ENCODE peak calls at places on chromosome 19, in ten cellular contexts. D, F, I, M, B, T, L, N, Z and R are unnamed samples.

GRCh38 chr19:39969681-39970423 is 1.1 kb upstream of the PSMC4 start:
- DNase-seq in D (no peak), F (no peak), I (no peak), M (peak; percentile 44), B (peak; percentile 7), T (no peak), L (no peak), N (no peak), Z (no peak), R (no peak)

GRCh38 chr19:8096071-8096470 is 43.5 kb downstream of the CCL25 start:
- DNase-seq in D (no peak), F (no peak), I (no peak), M (no peak), B (no peak), T (no peak), L (no peak), N (no peak), Z (no peak), R (no peak)

GRCh38 chr19:45113628-45114027 is 20.6 kb downstream of the PPP1R37 start:
- DNase-seq in D (no peak), F (no peak), I (no peak), M (no peak), B (no peak), T (no peak), L (no peak), N (no peak), Z (no peak), R (no peak)

GRCh38 chr19:18718846-18719458 is 35.5 kb downstream of the CRTC1 start:
- DNase-seq in D (no peak), F (no peak), I (no peak), M (no peak), B (no peak), T (no peak), L (no peak), N (no peak), Z (no peak), R (no peak)

GRCh38 chr19:3367572-3368440 is 1.4 kb downstream of the NFIC start:
- DNase-seq in D (no peak), F (no peak), I (no peak), M (no peak), B (no peak), T (no peak), L (no peak), N (no peak), Z (no peak), R (no peak)

GRCh38 chr19:35045667-35046300 is 4.3 kb downstream of the HPN start:
- DNase-seq in D (peak; percentile 39), F (no peak), I (peak; percentile 26), M (peak; percentile 64), B (no peak), T (peak; percentile 24), L (peak; percentile 81), N (peak; percentile 42), Z (no peak), R (no peak)

GRCh38 chr19:30480097-30480496 is 107.9 kb downstream of the ZNF536 start:
- DNase-seq in D (no peak), F (no peak), I (no peak), M (no peak), B (no peak), T (no peak), L (no peak), N (no peak), Z (no peak), R (no peak)

GRCh38 chr19:35008891-35009341 is 8.8 kb downstream of the GRAMD1A start:
- DNase-seq in D (no peak), F (no peak), I (no peak), M (no peak), B (no peak), T (no peak), L (no peak), N (no peak), Z (no peak), R (no peak)

GRCh38 chr19:12668937-12669271 is 2.3 kb downstream of the WDR83 start:
- DNase-seq in D (peak; percentile 41), F (no peak), I (peak; percentile 55), M (peak; percentile 57), B (peak; percentile 72), T (no peak), L (peak; percentile 50), N (peak; percentile 59), Z (peak; percentile 35), R (peak; percentile 54)

GRCh38 chr19:35559281-35559659 is 4.2 kb downstream of the ATP4A start:
- DNase-seq in D (no peak), F (no peak), I (no peak), M (no peak), B (no peak), T (no peak), L (no peak), N (no peak), Z (no peak), R (no peak)

GRCh38 chr19:50496189-50497029 is 14.6 kb downstream of the JOSD2 start:
- DNase-seq in D (no peak), F (no peak), I (no peak), M (no peak), B (no peak), T (no peak), L (peak; percentile 67), N (peak; percentile 49), Z (no peak), R (no peak)

GRCh38 chr19:7417671-7418324 is 69.1 kb downstream of the ARHGEF18 start:
- DNase-seq in D (no peak), F (no peak), I (no peak), M (no peak), B (no peak), T (no peak), L (no peak), N (no peak), Z (no peak), R (peak; percentile 57)

GRCh38 chr19:15265849-15266248 is 33.6 kb upstream of the EPHX3 start:
- DNase-seq in D (no peak), F (no peak), I (peak; percentile 99), M (no peak), B (no peak), T (peak; percentile 97), L (no peak), N (peak; percentile 99), Z (peak; percentile 84), R (peak; percentile 92)

GRCh38 chr19:16593181-16593580 is 21.0 kb upstream of the SLC35E1 start:
- DNase-seq in D (peak; percentile 87), F (no peak), I (no peak), M (no peak), B (no peak), T (no peak), L (no peak), N (no peak), Z (no peak), R (no peak)

DNA sequence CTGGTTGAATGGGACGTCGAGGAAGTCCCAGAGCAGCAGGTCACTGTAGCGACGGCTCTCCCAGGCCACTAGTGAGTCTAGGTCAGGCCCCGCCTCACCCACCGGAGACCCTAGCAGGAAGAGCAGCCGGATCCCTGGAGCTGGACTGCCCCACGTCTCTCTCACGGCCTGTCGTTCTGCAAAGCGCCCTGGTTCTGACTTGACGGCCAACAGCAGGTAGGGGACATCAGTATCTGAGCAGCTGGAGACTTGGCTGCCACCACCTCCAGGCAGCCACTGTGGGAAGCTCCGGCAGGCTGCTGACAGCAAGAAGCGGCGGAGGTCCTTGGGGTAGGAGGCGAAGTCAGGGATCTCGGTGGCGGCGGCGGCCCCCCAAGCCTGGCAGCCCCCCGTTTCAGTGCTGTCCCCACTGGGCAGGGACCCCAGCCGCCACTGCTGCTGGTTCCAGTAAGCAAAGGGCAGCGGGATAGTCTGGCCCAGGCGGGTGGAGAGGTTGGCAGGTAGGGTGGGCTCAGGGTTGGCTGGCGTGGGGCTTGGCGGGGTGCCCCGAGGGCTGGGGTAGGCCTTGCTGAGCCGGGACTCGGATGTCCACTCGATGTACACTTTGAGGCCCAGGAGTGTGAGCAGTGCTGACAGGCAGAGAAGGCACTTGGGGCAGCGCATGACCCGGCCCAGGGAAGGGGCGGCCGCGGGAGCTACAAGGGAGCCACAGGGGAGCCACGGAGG is 895 bp downstream of the B3GNT8 start:
- DNase-seq in D (no peak), F (no peak), I (no peak), M (no peak), B (no peak), T (no peak), L (no peak), N (no peak), Z (no peak), R (no peak)
- H3K27ac ChIP-seq in D (no peak overlapping the region), F (no peak overlapping the region), I (no peak overlapping the region), M (no peak overlapping the region), B (no peak overlapping the region), T (peak overlapping the region; percentile 62), L (no peak overlapping the region), N (peak overlapping the region; percentile 84), Z (no peak overlapping the region), R (no peak overlapping the region)

GRCh38 chr19:43905897-43906296 is 29.2 kb downstream of the ZNF45 start:
- DNase-seq in D (no peak), F (no peak), I (no peak), M (no peak), B (no peak), T (no peak), L (no peak), N (no peak), Z (no peak), R (no peak)
- H3K9me3 ChIP-seq in D (no peaks in the 10 kb centered on the region), F (peaks cover 23% of the 10 kb centered on the region), I (no peaks in the 10 kb centered on the region), M (no peaks in the 10 kb centered on the region), B (peaks cover 66% of the 10 kb centered on the region), T (no peaks in the 10 kb centered on the region), L (peaks cover 90% of the 10 kb centered on the region), N (no peaks in the 10 kb centered on the region), Z (peaks cover 46% of the 10 kb centered on the region), R (no peaks in the 10 kb centered on the region)

GRCh38 chr19:41186971-41187883 is 5.8 kb upstream of the CYP2S1 start:
- DNase-seq in D (no peak), F (no peak), I (no peak), M (no peak), B (no peak), T (no peak), L (no peak), N (no peak), Z (no peak), R (no peak)

GRCh38 chr19:41187884-41188279 is 5.1 kb upstream of the CYP2S1 start:
- DNase-seq in D (no peak), F (no peak), I (no peak), M (no peak), B (no peak), T (no peak), L (no peak), N (no peak), Z (no peak), R (no peak)

GRCh38 chr19:41192574-41193419 is at the start of gene CYP2S1:
- DNase-seq in D (no peak), F (no peak), I (peak; percentile 14), M (no peak), B (no peak), T (no peak), L (peak; percentile 77), N (peak; percentile 11), Z (no peak), R (no peak)

GRCh38 chr19:41193420-41194156 is 569 bp downstream of the CYP2S1 start:
- DNase-seq in D (no peak), F (no peak), I (no peak), M (no peak), B (no peak), T (no peak), L (no peak), N (no peak), Z (no peak), R (no peak)

GRCh38 chr19:41189425-41190065 is 3.5 kb upstream of the CYP2S1 start:
- DNase-seq in D (no peak), F (no peak), I (no peak), M (no peak), B (no peak), T (no peak), L (no peak), N (peak; percentile 23), Z (no peak), R (no peak)
- H3K27ac ChIP-seq in D (no peak overlapping the region), F (no peak overlapping the region), I (no peak overlapping the region), M (no peak overlapping the region), B (no peak overlapping the region), T (no peak overlapping the region), L (peak overlapping the region; percentile 49), N (no peak overlapping the region), Z (no peak overlapping the region), R (no peak overlapping the region)

GRCh38 chr19:27529158-27529557 is 1683.8 kb downstream of the UQCRFS1 start:
- DNase-seq in D (no peak), F (no peak), I (no peak), M (no peak), B (no peak), T (no peak), L (no peak), N (no peak), Z (no peak), R (no peak)
- H3K9me3 ChIP-seq in D (no peaks in the 10 kb centered on the region), F (no peaks in the 10 kb centered on the region), I (no peaks in the 10 kb centered on the region), M (peaks cover 75% of the 10 kb centered on the region), B (peaks cover 47% of the 10 kb centered on the region), T (no peaks in the 10 kb centered on the region), L (peaks cover 90% of the 10 kb centered on the region), N (no peaks in the 10 kb centered on the region), Z (peaks cover 59% of the 10 kb centered on the region), R (no peaks in the 10 kb centered on the region)